ENCODE peak calls at places on chromosomes 16 and 17, in eight cellular contexts. L is thoracic aorta, E is fibroblast of villous mesenchyme, T is WTC11, Z is AG04450, U is fibroblast of the aortic adventitia, G is neural progenitor cell, P is HFFc6. B is an unnamed sample.

GRCh38 chr16:81181013-81181720 is 57.3 kb upstream of the BCO1 start:
- DNase-seq in U (peak), T (peak), P (peak), L (peak), G (peak), Z (peak), E (peak), B (peak)

GRCh38 chr16:30151091-30151490 is 28.1 kb upstream of the MAPK3 start:
- DNase-seq in P (no peak), L (no peak), Z (no peak), E (no peak), T (no peak), U (no peak), G (no peak), B (no peak)

GRCh38 chr17:57577751-57578607 is 167.1 kb downstream of the CCDC182 start:
- DNase-seq in E (peak), T (no peak), Z (peak), P (peak), U (peak), G (peak), L (no peak), B (peak)

GRCh38 chr16:3183445-3184139 is 4.4 kb upstream of the OR1F1 start:
- DNase-seq in G (no peak), L (no peak), P (no peak), E (no peak), U (no peak), T (peak), Z (no peak), B (no peak)

GRCh38 chr17:65544658-65545057 is 16.8 kb downstream of the AXIN2 start:
- DNase-seq in P (no peak), Z (no peak), U (no peak), E (no peak), T (no peak), L (no peak), G (no peak), B (no peak)

GRCh38 chr16:2990891-2991290 is 10.6 kb upstream of the PKMYT1 start:
- DNase-seq in T (no peak), U (no peak), G (no peak), E (no peak), L (no peak), Z (no peak), P (no peak), B (no peak)

GRCh38 chr17:19238167-19238505 is 970 bp downstream of the EPN2 start:
- DNase-seq in T (peak), L (no peak), G (peak), U (peak), Z (no peak), P (no peak), E (no peak), B (no peak)

GRCh38 chr17:4215882-4216411 is 47.8 kb downstream of the ANKFY1 start:
- DNase-seq in U (no peak), Z (no peak), T (no peak), L (no peak), E (no peak), G (no peak), P (no peak), B (no peak)

GRCh38 chr16:81189100-81189664 is 49.3 kb upstream of the BCO1 start:
- DNase-seq in G (no peak), T (no peak), L (peak), U (peak), P (peak), Z (peak), E (peak), B (no peak)

GRCh38 chr16:81752225-81752875 is 26.7 kb upstream of the PLCG2 start:
- DNase-seq in T (no peak), E (no peak), U (no peak), G (no peak), L (no peak), P (no peak), Z (no peak), B (no peak)

GRCh38 chr16:52825882-52826281 is 226.8 kb downstream of the CHD9NB start:
- DNase-seq in L (no peak), E (no peak), P (no peak), G (no peak), U (no peak), Z (no peak), T (no peak), B (no peak)

GRCh38 chr16:337975-338575 is 14.4 kb downstream of the AXIN1 start:
- DNase-seq in T (no peak), P (no peak), E (no peak), G (peak), L (no peak), Z (no peak), U (no peak), B (no peak)

GRCh38 chr16:73066927-73067670 is 19.2 kb upstream of the ZFHX3 start:
- DNase-seq in Z (no peak), E (peak), G (peak), P (no peak), L (no peak), T (no peak), U (peak), B (peak)

GRCh38 chr16:69935278-69935711 is 15.8 kb upstream of the CLEC18A start:
- DNase-seq in Z (no peak), P (no peak), L (peak), T (no peak), G (no peak), U (no peak), E (no peak), B (no peak)

GRCh38 chr17:18129041-18129502 is 20.5 kb downstream of the MYO15A start:
- DNase-seq in U (peak), Z (peak), P (peak), G (no peak), E (peak), L (no peak), T (no peak), B (peak)

GRCh38 chr17:15123593-15124590 is 141.2 kb downstream of the PMP22 start:
- DNase-seq in G (no peak), L (no peak), T (no peak), Z (no peak), P (peak), E (no peak), U (peak), B (peak)

GRCh38 chr16:57427824-57428223 is 19.4 kb downstream of the CIAPIN1 start:
- DNase-seq in G (no peak), T (no peak), U (no peak), Z (no peak), L (no peak), P (no peak), E (peak), B (no peak)

GRCh38 chr17:52159810-52160578 is 1.5 kb upstream of the CA10 start:
- DNase-seq in P (no peak), T (no peak), E (no peak), Z (no peak), G (peak), L (no peak), U (no peak), B (no peak)

GRCh38 chr16:85350146-85350728 is 238.0 kb upstream of the CIBAR2 start:
- DNase-seq in Z (no peak), E (no peak), U (no peak), L (no peak), T (no peak), P (no peak), G (no peak), B (no peak)

GRCh38 chr16:68503334-68503733 is 35.8 kb upstream of the ZFP90 start:
- DNase-seq in U (no peak), E (no peak), P (peak), G (no peak), T (no peak), Z (no peak), L (no peak), B (no peak)

DNA sequence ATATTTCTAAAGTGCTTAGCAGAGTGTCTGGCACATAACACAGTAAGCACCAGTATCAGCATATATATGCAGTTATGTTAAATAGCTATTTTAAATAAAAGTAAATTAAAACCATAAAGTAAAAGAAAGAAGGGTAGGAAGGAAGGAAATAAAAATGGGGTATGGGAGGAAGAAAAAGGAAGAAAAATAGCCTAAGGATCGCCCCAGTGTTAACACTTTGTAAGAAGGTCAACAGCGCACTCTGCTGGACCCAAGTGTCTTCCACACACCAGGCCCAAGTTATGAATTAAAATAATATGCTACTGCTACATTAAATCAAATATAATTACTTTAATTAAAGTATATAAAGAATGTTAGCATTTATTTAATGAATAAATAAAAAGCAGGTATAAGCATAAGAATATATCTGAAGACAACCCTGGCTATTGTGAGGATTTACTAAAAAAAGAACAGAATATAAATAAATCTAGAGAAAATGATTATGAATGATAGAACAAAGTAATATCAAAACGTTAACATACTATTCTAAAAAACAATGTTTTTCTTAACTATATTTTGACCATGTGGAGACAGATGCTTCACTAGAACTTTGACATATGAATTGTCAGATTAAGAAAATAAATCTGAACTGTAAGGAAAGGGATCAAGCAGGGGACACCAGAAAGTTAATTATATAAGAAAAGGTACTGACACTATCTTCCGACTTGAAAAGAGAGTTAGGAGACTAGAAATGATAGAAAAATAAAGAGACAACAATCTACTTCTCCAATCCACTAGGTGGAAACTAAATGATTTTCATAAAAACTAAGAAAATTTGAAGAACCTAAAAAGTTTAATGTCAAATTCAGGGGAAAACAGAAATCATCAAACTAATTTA is 25.9 kb downstream of the BRIP1 start:
- DNase-seq in U (peak), L (no peak), E (peak), T (peak), P (peak), Z (peak), G (peak), B (peak)
- TF ChIP-seq CTCF in U (peak), L (peak), E (peak), T (peak), P (peak), Z (peak), G (peak), B (peak)

GRCh38 chr16:66128363-66128725 is 238.1 kb upstream of the CDH5 start:
- DNase-seq in L (no peak), G (no peak), T (no peak), E (no peak), U (peak), Z (no peak), P (no peak), B (no peak)

GRCh38 chr16:66129196-66129595 is 237.3 kb upstream of the CDH5 start:
- DNase-seq in U (no peak), G (no peak), T (no peak), E (no peak), P (no peak), L (no peak), Z (no peak), B (no peak)

GRCh38 chr16:66130296-66130910 is 236.1 kb upstream of the CDH5 start:
- DNase-seq in L (no peak), T (no peak), G (no peak), Z (peak), U (peak), P (peak), E (peak), B (peak)

GRCh38 chr16:66131156-66131807 is 235.2 kb upstream of the CDH5 start:
- DNase-seq in Z (no peak), E (peak), T (no peak), G (no peak), U (peak), P (peak), L (no peak), B (peak)

DNA sequence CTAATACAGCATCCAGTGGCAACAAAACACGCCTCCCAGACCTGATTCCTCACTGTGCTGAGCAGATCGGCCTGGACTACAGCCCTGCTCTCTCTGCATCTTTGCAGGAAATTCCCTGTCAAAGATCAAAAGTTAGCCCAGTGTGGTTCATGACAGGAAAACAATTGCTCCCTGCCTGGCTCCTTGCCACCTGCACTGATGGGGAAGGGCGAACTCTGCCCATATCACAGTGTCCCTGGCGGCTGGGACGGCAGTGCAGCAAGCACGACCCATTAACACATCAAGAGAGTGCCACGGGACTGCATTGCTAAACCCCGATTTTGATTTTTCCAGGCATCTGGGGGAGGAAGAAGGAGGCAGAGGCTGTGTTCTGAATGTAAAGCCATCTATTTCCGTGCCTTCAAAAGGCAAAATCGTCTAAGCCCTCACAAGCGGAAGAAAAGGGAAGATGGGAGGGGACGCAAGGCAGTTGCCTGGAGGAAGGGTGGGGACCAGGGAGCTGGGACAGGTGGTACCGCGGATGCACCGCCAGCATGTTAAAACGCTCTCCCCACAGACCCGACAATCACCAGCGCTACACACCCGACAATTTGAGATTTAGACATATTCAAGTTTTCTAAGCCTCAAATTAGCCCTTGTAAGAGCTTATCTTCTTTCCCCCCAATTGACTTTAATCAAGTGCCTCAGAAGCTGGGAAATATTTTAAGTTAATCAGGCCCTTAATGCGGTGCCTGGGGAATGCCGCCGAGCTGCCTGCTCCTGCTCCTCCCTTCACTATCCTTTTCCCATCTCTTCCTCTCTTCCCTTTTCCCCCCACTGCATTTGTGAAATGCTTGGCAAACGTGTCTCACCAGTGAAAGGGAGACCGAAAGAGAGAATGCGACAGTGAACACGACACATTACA is 238.8 kb upstream of the CDH5 start:
- DNase-seq in G (peak), L (no peak), P (no peak), E (no peak), U (no peak), Z (no peak), T (peak), B (no peak)
- TF ChIP-seq CTCF in G (peak), L (no peak), P (no peak), E (no peak), U (no peak), Z (no peak), T (no peak), B (peak)

GRCh38 chr17:80861360-80861861 is 130.2 kb upstream of the CHMP6 start:
- DNase-seq in E (peak), L (no peak), U (no peak), G (no peak), Z (no peak), T (no peak), P (no peak), B (no peak)

GRCh38 chr17:80862341-80862969 is 129.2 kb upstream of the CHMP6 start:
- DNase-seq in L (no peak), T (peak), E (no peak), Z (no peak), P (no peak), U (no peak), G (no peak), B (no peak)

GRCh38 chr17:80860703-80861359 is 130.8 kb upstream of the CHMP6 start:
- DNase-seq in L (no peak), U (no peak), P (no peak), T (no peak), G (no peak), E (no peak), Z (no peak), B (no peak)

GRCh38 chr17:80862978-80863377 is 128.7 kb upstream of the CHMP6 start:
- DNase-seq in T (no peak), E (no peak), P (no peak), G (no peak), U (no peak), L (no peak), Z (no peak), B (no peak)

DNA sequence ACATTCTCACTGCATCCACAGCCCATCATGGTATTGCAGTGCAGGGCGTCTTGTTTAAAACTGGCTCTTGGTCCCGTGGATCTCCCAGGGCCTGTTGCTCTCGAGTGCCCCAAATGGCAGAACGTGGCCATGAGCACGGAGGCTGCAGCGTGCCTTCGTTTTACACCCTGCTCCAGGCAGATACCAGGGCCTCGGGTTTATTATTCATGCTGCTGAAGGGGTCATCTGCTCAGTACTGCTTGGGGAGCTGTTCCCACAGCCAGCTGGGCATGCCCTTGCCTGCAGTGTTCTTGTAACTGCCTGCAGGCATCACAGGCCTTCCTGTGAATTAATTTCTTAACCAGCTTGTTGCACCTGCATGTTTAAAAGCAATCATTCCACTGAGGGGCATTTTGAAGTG is 129.7 kb upstream of the CHMP6 start:
- DNase-seq in L (no peak), T (no peak), P (no peak), Z (no peak), U (peak), G (peak), E (peak), B (peak)
- TF ChIP-seq CTCF in L (peak), T (no peak), P (peak), Z (peak), U (peak), G (peak), E (peak), B (peak)

GRCh38 chr17:7403902-7404736 is at the start of gene TMEM256:
- DNase-seq in U (peak), T (peak), P (peak), G (peak), L (peak), Z (peak), E (peak), B (peak)
- TF ChIP-seq CTCF in U (peak), T (no peak), P (no peak), G (peak), L (no peak), Z (peak), E (no peak), B (peak)

GRCh38 chr17:60107526-60108257 is 29.0 kb upstream of the HEATR6 start:
- DNase-seq in P (peak), U (peak), T (no peak), L (no peak), Z (no peak), G (no peak), E (peak), B (no peak)
- TF ChIP-seq CTCF in P (peak), U (peak), T (no peak), L (no peak), Z (peak), G (peak), E (peak), B (peak)

GRCh38 chr17:79092567-79092966 is 17.9 kb downstream of the ENGASE start:
- DNase-seq in U (no peak), Z (no peak), E (no peak), T (no peak), G (no peak), L (no peak), P (no peak), B (no peak)

GRCh38 chr17:79089720-79090502 is 15.3 kb downstream of the ENGASE start:
- DNase-seq in Z (no peak), U (no peak), T (no peak), G (no peak), L (no peak), P (no peak), E (no peak), B (no peak)

GRCh38 chr17:79091373-79091670 is 16.7 kb downstream of the ENGASE start:
- DNase-seq in P (no peak), U (no peak), G (no peak), L (no peak), E (no peak), T (no peak), Z (no peak), B (no peak)

GRCh38 chr17:79088997-79089328 is 14.3 kb downstream of the ENGASE start:
- DNase-seq in T (no peak), U (no peak), G (no peak), P (no peak), Z (no peak), E (no peak), L (no peak), B (no peak)

DNA sequence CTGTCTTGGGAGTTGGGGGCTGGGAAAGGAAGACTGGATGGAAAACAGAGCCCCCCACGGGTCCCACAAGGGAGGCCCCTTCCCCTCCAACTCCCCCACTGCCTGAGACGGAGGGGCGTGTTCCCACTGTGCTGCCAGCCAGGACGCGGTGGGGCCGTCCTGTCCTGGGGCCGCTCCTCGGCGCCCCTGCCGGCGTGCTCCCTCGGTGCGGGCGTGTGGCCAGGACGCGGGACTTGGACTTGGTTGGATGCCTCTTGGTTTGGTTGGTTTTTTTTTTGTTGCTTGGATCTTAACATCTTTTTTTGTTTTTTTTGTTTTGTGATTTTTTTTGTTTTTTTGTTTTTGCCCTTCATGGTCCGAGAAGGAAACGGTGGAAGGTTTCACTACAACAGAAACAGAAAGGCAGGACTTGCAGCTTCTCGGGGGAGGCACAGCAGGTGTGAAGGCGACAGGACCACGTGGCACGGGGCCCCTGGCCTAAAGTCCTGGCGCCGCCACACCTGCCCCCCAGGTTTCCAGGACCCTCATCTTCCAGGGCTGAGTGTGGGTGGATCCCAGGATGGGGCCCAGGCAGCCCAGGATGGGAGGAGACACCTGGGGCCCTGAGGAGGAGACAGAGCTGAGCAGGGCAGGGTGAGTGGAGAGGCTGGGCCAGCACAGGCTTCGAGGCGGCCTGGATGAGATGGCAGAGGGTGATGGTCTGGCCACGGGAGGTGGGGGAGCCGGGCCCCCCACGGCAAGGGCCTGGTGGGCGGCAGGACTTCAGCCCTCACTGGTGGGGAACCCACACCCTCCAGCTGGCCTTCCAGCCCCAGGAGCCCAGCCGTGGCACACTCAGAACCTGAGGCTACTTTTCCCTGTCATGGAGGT is 16.1 kb downstream of the ENGASE start:
- DNase-seq in U (peak), P (no peak), T (no peak), L (no peak), Z (no peak), G (no peak), E (peak), B (no peak)
- TF ChIP-seq CTCF in U (peak), P (peak), T (no peak), L (peak), Z (peak), G (no peak), E (peak), B (peak)